ENCODE peak calls at places on chromosomes 5 and 9, in four cellular contexts. X, E, C and R are unnamed samples.

GRCh38 chr5:2007437-2007905 is 124.7 kb upstream of the IRX4 start:
- DNase-seq in E (no peak), X (no peak), C (no peak), R (no peak)

GRCh38 chr9:92637331-92637730 is 32.6 kb downstream of the IPPK start:
- DNase-seq in X (no peak), C (no peak), E (no peak), R (no peak)

GRCh38 chr5:172325452-172325851 is 41.9 kb upstream of the UBTD2 start:
- DNase-seq in C (no peak), X (no peak), E (no peak), R (no peak)

GRCh38 chr5:127290019-127290945 is at the start of gene MEGF10:
- DNase-seq in E (peak), X (peak), C (peak), R (peak)

GRCh38 chr5:157555031-157555640 is 20.4 kb downstream of the ADAM19 start:
- DNase-seq in X (no peak), E (no peak), C (no peak), R (no peak)

GRCh38 chr9:744790-745456 is 96.6 kb upstream of the DMRT1 start:
- DNase-seq in C (no peak), X (no peak), E (no peak), R (no peak)

GRCh38 chr9:107548298-107549142 is 59.0 kb upstream of the KLF4 start:
- DNase-seq in C (no peak), E (no peak), X (no peak), R (peak)

GRCh38 chr5:116576043-116576713 is 1.6 kb upstream of the SEMA6A start:
- DNase-seq in X (peak), E (peak), C (peak), R (peak)

GRCh38 chr9:136657975-136658848 is 4.5 kb upstream of the EGFL7 start:
- DNase-seq in E (no peak), C (no peak), X (no peak), R (no peak)

GRCh38 chr5:3348576-3349535 is 246.8 kb upstream of the IRX1 start:
- DNase-seq in C (no peak), E (no peak), X (no peak), R (no peak)